ENCODE peak calls at places on chromosome 18, in four cellular contexts. D is kidney epithelial cell; Q is cardiac fibroblast; U is CD8-positive, alpha-beta memory T cell. I is an unnamed sample.

GRCh38 chr18:9719421-9719981 is 11.4 kb downstream of the RAB31 start:
- DNase-seq in D (no peak), Q (peak), U (no peak), I (no peak)

GRCh38 chr18:22694954-22695353 is 238.2 kb upstream of the RBBP8 start:
- DNase-seq in D (no peak), Q (peak), U (no peak), I (no peak)

GRCh38 chr18:2441544-2441943 is 129.8 kb downstream of the METTL4 start:
- DNase-seq in D (no peak), Q (peak), U (no peak), I (no peak)

GRCh38 chr18:54086046-54086802 is 138.2 kb downstream of the MBD2 start:
- DNase-seq in D (no peak), Q (no peak), U (no peak), I (peak)

GRCh38 chr18:2948038-2948437 is 64.9 kb downstream of the LPIN2 start:
- DNase-seq in D (peak), Q (peak), U (no peak), I (no peak)

GRCh38 chr18:31553800-31554199 is 37.9 kb upstream of the TTR start:
- DNase-seq in D (no peak), Q (no peak), U (no peak), I (peak)

GRCh38 chr18:61471832-61472406 is 138.7 kb downstream of the CDH20 start:
- DNase-seq in D (no peak), Q (no peak), U (no peak), I (no peak)

GRCh38 chr18:47997338-47997780 is 66.9 kb upstream of the SMAD2 start:
- DNase-seq in D (no peak), Q (peak), U (no peak), I (no peak)

GRCh38 chr18:59957957-59958356 is 58.2 kb downstream of the PMAIP1 start:
- DNase-seq in D (peak), Q (peak), U (no peak), I (peak)

GRCh38 chr18:59952283-59953007 is 52.6 kb downstream of the PMAIP1 start:
- DNase-seq in D (no peak), Q (no peak), U (no peak), I (no peak)

GRCh38 chr18:59954746-59955145 is 55.0 kb downstream of the PMAIP1 start:
- DNase-seq in D (peak), Q (peak), U (no peak), I (peak)

GRCh38 chr18:59951591-59951990 is 51.8 kb downstream of the PMAIP1 start:
- DNase-seq in D (no peak), Q (no peak), U (no peak), I (no peak)

DNA sequence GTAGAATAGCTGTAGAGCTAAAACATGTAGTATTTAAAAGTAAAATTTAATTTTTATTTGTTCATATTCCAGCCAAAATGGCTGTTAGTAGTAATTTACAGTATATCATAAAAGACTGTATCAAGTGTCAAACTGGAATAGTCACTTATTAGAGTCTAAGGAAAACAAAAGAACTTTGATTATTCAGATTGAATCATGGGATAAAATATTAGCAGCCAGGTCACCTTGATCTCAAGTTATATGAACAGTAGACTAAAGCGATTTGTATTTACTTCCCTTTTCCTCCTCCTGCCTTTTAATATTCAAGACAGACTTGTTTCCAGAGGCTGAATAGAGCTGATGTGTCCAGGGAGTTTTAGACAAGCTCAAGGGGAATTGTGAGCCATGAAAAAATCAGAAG is 54.4 kb downstream of the PMAIP1 start:
- DNase-seq in D (no peak), Q (no peak), U (no peak), I (no peak)
- H3K4me3 ChIP-seq in D (no peak), Q (no peak), U (no peak), I (no peak)

GRCh38 chr18:79987566-79987965 is 797 bp downstream of the TXNL4A start:
- DNase-seq in D (no peak), Q (peak), U (no peak), I (no peak)
- H3K4me3 ChIP-seq in D (peak), Q (peak), U (peak), I (peak)

GRCh38 chr18:501406-501714 is 859 bp upstream of the COLEC12 start:
- DNase-seq in D (no peak), Q (no peak), U (no peak), I (no peak)
- H3K4me3 ChIP-seq in D (no peak), Q (no peak), U (no peak), I (no peak)

GRCh38 chr18:7116001-7116831 is 1.4 kb downstream of the LAMA1 start:
- DNase-seq in D (peak), Q (peak), U (no peak), I (no peak)

GRCh38 chr18:7122376-7122775 is 4.8 kb upstream of the LAMA1 start:
- DNase-seq in D (no peak), Q (no peak), U (no peak), I (no peak)

GRCh38 chr18:7111134-7111533 is 6.5 kb downstream of the LAMA1 start:
- DNase-seq in D (no peak), Q (no peak), U (no peak), I (no peak)

GRCh38 chr18:7117390-7118355 is at the start of gene LAMA1:
- DNase-seq in D (no peak), Q (peak), U (no peak), I (no peak)

DNA sequence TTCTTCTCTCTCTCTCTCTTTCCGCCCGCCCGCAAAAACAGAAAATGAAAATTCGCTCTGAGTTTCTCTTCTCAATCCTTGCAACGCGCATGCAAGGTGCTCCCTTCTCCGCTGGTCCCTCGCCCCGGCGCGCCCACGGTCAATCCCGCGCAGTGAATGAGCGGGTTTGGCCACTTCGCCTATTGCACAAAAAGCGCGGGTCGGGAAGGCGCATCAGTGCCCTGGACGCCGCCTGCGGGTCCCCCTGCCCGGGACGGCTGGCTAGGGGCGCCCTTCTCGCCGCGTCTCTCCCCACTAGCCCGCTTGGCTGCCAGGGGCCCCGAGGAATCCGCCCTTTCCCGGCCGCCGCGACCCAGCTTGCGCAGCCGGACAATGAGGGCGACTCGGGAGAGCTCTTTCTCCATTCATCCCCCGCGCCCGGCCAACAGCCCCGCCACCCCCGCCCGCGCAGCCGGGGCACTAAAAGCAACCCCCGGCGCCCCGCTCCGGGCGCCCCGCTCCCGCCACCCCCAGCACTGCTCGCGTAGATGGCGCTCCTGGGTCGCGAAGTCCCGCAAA is 686 bp downstream of the LAMA1 start:
- DNase-seq in D (no peak), Q (peak), U (no peak), I (no peak)
- H3K4me3 ChIP-seq in D (peak), Q (peak), U (no peak), I (no peak)

GRCh38 chr18:56333146-56333545 is 305.2 kb downstream of the TXNL1 start:
- DNase-seq in D (no peak), Q (no peak), U (no peak), I (no peak)

GRCh38 chr18:56330381-56331115 is 307.8 kb downstream of the TXNL1 start:
- DNase-seq in D (no peak), Q (no peak), U (no peak), I (no peak)

GRCh38 chr18:56327171-56327885 is 311.1 kb downstream of the TXNL1 start:
- DNase-seq in D (no peak), Q (peak), U (no peak), I (no peak)

GRCh38 chr18:56326386-56327072 is 311.9 kb downstream of the TXNL1 start:
- DNase-seq in D (no peak), Q (no peak), U (no peak), I (no peak)

DNA sequence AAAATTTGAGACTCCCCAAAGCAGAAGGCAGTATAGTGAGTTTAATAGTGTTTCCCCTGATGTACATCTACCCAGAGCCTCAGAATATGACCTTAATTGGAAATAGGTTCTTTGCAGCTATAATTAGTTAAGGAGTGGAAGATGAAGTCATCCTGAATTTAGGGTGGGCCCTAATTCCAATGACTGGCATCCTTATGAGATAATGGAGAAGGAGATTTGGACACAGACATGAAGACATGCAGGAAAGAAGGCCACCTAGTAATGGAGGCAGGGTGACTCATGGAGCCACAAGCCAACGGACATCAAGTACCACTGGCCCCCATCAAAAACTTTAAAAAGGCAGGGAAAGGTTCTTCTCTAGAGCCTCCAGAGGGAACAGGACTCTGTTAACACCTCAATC is 308.9 kb downstream of the TXNL1 start:
- DNase-seq in D (no peak), Q (no peak), U (no peak), I (no peak)
- H3K4me3 ChIP-seq in D (no peak), Q (no peak), U (no peak), I (no peak)

GRCh38 chr18:11982981-11983380 is 1.7 kb downstream of the IMPA2 start:
- DNase-seq in D (no peak), Q (no peak), U (no peak), I (no peak)
- H3K4me3 ChIP-seq in D (peak), Q (no peak), U (no peak), I (no peak)

GRCh38 chr18:33906046-33906445 is 318.7 kb downstream of the NOL4 start:
- DNase-seq in D (no peak), Q (no peak), U (no peak), I (no peak)

GRCh38 chr18:33898427-33898826 is 320.4 kb downstream of the ASXL3 start:
- DNase-seq in D (no peak), Q (no peak), U (no peak), I (no peak)

GRCh38 chr18:33900638-33901037 is 322.6 kb downstream of the ASXL3 start:
- DNase-seq in D (no peak), Q (no peak), U (no peak), I (no peak)

GRCh38 chr18:33901894-33902512 is 322.7 kb downstream of the NOL4 start:
- DNase-seq in D (no peak), Q (no peak), U (no peak), I (no peak)
- H3K4me3 ChIP-seq in D (no peak), Q (no peak), U (no peak), I (no peak)

DNA sequence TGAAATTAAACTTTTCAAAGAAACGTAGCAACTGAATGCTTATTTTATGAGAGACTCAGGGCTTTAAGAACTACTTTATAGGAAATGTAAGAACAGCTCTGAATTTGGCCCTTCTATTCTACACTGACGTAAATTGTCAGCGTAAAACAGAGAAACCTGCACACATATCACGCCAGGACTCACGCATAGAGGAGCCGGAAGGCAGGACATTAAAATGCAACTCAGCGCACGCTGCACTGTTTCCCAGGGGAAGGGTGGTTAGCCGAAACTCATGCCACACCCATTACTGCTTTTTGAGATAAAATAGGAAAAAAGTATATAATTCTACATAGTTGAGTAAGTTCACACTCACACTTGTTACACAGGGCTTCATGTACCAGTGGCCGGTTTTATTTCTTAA is 7.4 kb downstream of the TUBB6 start:
- DNase-seq in D (no peak), Q (no peak), U (no peak), I (no peak)
- H3K4me3 ChIP-seq in D (no peak), Q (no peak), U (no peak), I (no peak)

I was measured in Jurkat, Clone E6-1.